ENCODE peak calls at places on chromosomes 3 and 15, in six cellular contexts. H, Z, S, K, M and Q are unnamed samples. For H3K9me3, the result is how much of the 10 kb centered on the place peaks cover.

GRCh38 chr3:155110996-155111901 is 31.1 kb downstream of the MME start:
- DNase-seq in M (no peak), H (no peak), K (peak), S (no peak), Z (no peak), Q (no peak)

GRCh38 chr3:61669676-61670299 is 108.4 kb downstream of the PTPRG start:
- DNase-seq in M (no peak), H (peak), S (no peak), K (no peak), Z (no peak), Q (no peak)

GRCh38 chr15:39235084-39235795 is 345.6 kb upstream of the THBS1 start:
- DNase-seq in S (peak), M (no peak), H (no peak), Z (no peak), K (no peak), Q (peak)

GRCh38 chr15:81075272-81075671 is 58.8 kb upstream of the CFAP161 start:
- DNase-seq in Z (no peak), K (no peak), S (no peak), H (no peak), M (no peak), Q (no peak)

GRCh38 chr3:141241248-141242034 is 9.8 kb downstream of the PXYLP1 start:
- DNase-seq in H (no peak), Z (no peak), S (peak), M (no peak), K (no peak), Q (no peak)

GRCh38 chr3:47007482-47008257 is 28.2 kb downstream of the NBEAL2 start:
- DNase-seq in K (no peak), H (no peak), Z (no peak), S (no peak), M (no peak), Q (no peak)

GRCh38 chr3:16448691-16449090 is 64.8 kb downstream of the RFTN1 start:
- DNase-seq in Z (peak), S (peak), M (no peak), H (no peak), K (peak), Q (peak)

GRCh38 chr3:101020616-101021015 is 27.4 kb upstream of the ABI3BP start:
- DNase-seq in K (no peak), M (no peak), S (peak), H (no peak), Z (no peak), Q (no peak)

GRCh38 chr15:40069178-40070165 is 30.5 kb upstream of the SRP14 start:
- DNase-seq in Z (peak), H (no peak), S (peak), K (peak), M (peak), Q (peak)

GRCh38 chr3:133890037-133890436 is 5.6 kb downstream of the RAB6B start:
- DNase-seq in S (no peak), M (no peak), H (no peak), Z (no peak), K (no peak), Q (no peak)

DNA sequence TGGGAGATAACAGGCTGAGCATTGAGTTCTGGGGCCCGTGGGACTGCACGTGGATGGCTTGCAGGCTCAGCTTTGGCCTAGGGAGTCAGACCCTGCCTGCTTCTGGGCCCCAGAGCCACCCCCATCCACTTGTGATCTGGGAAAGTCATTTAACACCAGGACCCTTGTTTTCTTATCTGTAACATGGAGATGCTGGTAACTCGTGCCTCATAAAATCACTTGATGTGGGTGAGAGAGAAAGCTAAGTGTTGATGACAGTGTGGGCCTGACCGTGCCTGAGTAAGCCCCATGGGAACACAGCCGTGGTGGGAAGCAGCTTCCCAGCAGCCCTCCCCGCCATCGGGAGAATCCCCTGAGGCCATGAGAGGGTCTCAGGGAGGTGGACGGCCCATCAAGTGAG is 378.1 kb downstream of the GABRB3 start:
- DNase-seq in M (no peak), Z (no peak), H (no peak), S (no peak), K (no peak), Q (no peak)
- H3K9me3 ChIP-seq in M (under half), Z (under half), H (under half), S (under half), K (under half), Q (under half)

GRCh38 chr3:43379343-43379742 is 93.0 kb downstream of the SNRK start:
- DNase-seq in H (no peak), M (no peak), K (no peak), S (peak), Z (no peak), Q (no peak)
- TF ChIP-seq EZH2phosphoT487 in H (no peak), M (no peak), K (no peak), S (no peak), Z (no peak), Q (no peak)

GRCh38 chr15:65077981-65078352 is 1.4 kb downstream of the KBTBD13 start:
- DNase-seq in K (peak), Z (peak), S (peak), M (peak), H (peak), Q (no peak)
- TF ChIP-seq EZH2 in K (no peak), Z (no peak), S (no peak), M (no peak), H (no peak), Q (no peak)

GRCh38 chr15:25712192-25712960 is 150.8 kb downstream of the ATP10A start:
- DNase-seq in S (no peak), M (no peak), H (no peak), K (no peak), Z (no peak), Q (no peak)

GRCh38 chr15:25710184-25710583 is 152.9 kb downstream of the ATP10A start:
- DNase-seq in S (peak), H (no peak), Z (peak), M (peak), K (no peak), Q (peak)

GRCh38 chr15:25711164-25711563 is 152.0 kb downstream of the ATP10A start:
- DNase-seq in H (no peak), M (no peak), K (no peak), S (no peak), Z (no peak), Q (no peak)

GRCh38 chr15:25712961-25713355 is 150.2 kb downstream of the ATP10A start:
- DNase-seq in M (no peak), Z (no peak), H (no peak), K (no peak), S (no peak), Q (no peak)

DNA sequence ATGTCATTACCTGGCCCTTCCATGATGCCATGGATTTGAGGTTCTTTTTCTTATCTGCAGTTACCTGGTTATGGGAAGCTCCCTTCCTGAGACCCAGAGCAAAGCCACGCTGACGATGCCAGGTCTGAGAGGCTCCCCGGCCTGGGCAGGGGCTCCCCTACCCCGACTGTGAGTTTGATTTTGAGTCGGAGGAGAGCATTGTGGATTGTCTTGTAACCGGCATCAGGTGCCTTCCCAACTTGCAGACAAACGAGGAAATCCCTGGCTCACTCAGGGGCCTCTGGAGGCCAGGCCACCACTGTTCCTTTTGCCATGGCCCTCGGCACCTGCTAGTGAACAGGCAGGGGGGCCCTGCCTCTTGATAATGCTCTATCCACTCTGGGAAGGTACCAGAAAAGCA is 151.4 kb downstream of the ATP10A start:
- DNase-seq in M (no peak), S (no peak), Z (no peak), H (no peak), K (no peak), Q (no peak)
- H3K9me3 ChIP-seq in M (under half), S (under half), Z (under half), H (under half), K (under half), Q (under half)

GRCh38 chr3:22089284-22089683 is 338.3 kb upstream of the ZNF385D start:
- DNase-seq in K (no peak), S (peak), M (peak), H (peak), Z (peak), Q (peak)
- TF ChIP-seq EZH2phosphoT487 in K (no peak), S (no peak), M (no peak), H (no peak), Z (no peak), Q (no peak)

GRCh38 chr15:41494190-41494921 is 682 bp downstream of the ITPKA start:
- DNase-seq in Z (peak), H (peak), K (no peak), S (peak), M (peak), Q (peak)

GRCh38 chr15:41493205-41493901 is at the start of gene ITPKA:
- DNase-seq in H (peak), S (peak), Z (peak), K (no peak), M (peak), Q (peak)

GRCh38 chr15:41493902-41494189 is 172 bp downstream of the ITPKA start:
- DNase-seq in S (no peak), Z (no peak), M (no peak), K (no peak), H (no peak), Q (no peak)

GRCh38 chr15:41495736-41496599 is 2.3 kb downstream of the ITPKA start:
- DNase-seq in K (no peak), Z (peak), H (no peak), M (peak), S (no peak), Q (no peak)

GRCh38 chr15:41494922-41495735 is 1.5 kb downstream of the ITPKA start:
- DNase-seq in H (no peak), M (peak), S (no peak), Z (peak), K (no peak), Q (no peak)
- TF ChIP-seq EZH2 in H (no peak), M (peak), S (no peak), Z (peak), K (no peak), Q (no peak)